ENCODE peak calls at places on chromosomes 11 and 22, in six cellular contexts. One of them, this sample, is unnamed.
A peak's percentile ranks its signal among the peaks of the same experiment; 100 is the strongest.

GRCh38 chr11:30775123-30775522 is 189.0 kb upstream of the MPPED2 start:
- DNase-seq in A172: no peak
- DNase-seq in ELR: no peak
- DNase-seq in cardiac muscle cell: no peak
- DNase-seq in activated CD8-positive, alpha-beta memory T cell treated with anti-CD3 and anti-CD28 coated beads for 48 hours: no peak
- DNase-seq in fibroblast of lung: no peak
- DNase-seq in this sample: no peak

GRCh38 chr22:38345782-38346181 is 28.5 kb upstream of the CSNK1E start:
- DNase-seq in ELR: no peak
- DNase-seq in fibroblast of lung: no peak
- DNase-seq in cardiac muscle cell: no peak
- DNase-seq in A172: no peak
- DNase-seq in activated CD8-positive, alpha-beta memory T cell treated with anti-CD3 and anti-CD28 coated beads for 48 hours: no peak
- DNase-seq in this sample: no peak

GRCh38 chr11:44531116-44531504 is 34.4 kb upstream of the CD82 start:
- DNase-seq in cardiac muscle cell: no peak
- DNase-seq in ELR: no peak
- DNase-seq in activated CD8-positive, alpha-beta memory T cell treated with anti-CD3 and anti-CD28 coated beads for 48 hours: no peak
- DNase-seq in A172: no peak
- DNase-seq in fibroblast of lung: no peak
- DNase-seq in this sample: no peak

GRCh38 chr11:2523821-2524391 is 79.1 kb downstream of the KCNQ1 start:
- DNase-seq in cardiac muscle cell: no peak
- DNase-seq in activated CD8-positive, alpha-beta memory T cell treated with anti-CD3 and anti-CD28 coated beads for 48 hours: no peak
- DNase-seq in A172: no peak
- DNase-seq in fibroblast of lung: no peak
- DNase-seq in ELR: no peak
- DNase-seq in this sample: peak; percentile 13

GRCh38 chr22:31923166-31923565 is 21.2 kb upstream of the YWHAH start:
- DNase-seq in ELR: no peak
- DNase-seq in A172: no peak
- DNase-seq in activated CD8-positive, alpha-beta memory T cell treated with anti-CD3 and anti-CD28 coated beads for 48 hours: no peak
- DNase-seq in fibroblast of lung: no peak
- DNase-seq in cardiac muscle cell: peak; percentile 29
- DNase-seq in this sample: no peak

GRCh38 chr11:3178349-3178748 is 13.2 kb upstream of the OSBPL5 start:
- DNase-seq in ELR: no peak
- DNase-seq in activated CD8-positive, alpha-beta memory T cell treated with anti-CD3 and anti-CD28 coated beads for 48 hours: no peak
- DNase-seq in A172: no peak
- DNase-seq in cardiac muscle cell: peak; percentile 70
- DNase-seq in fibroblast of lung: no peak
- DNase-seq in this sample: no peak

GRCh38 chr11:27444801-27445215 is 27.8 kb downstream of the LGR4 start:
- DNase-seq in activated CD8-positive, alpha-beta memory T cell treated with anti-CD3 and anti-CD28 coated beads for 48 hours: no peak
- DNase-seq in A172: no peak
- DNase-seq in ELR: no peak
- DNase-seq in cardiac muscle cell: no peak
- DNase-seq in fibroblast of lung: no peak
- DNase-seq in this sample: no peak

GRCh38 chr22:21446827-21447690 is 20.1 kb upstream of the TMEM191C start:
- DNase-seq in fibroblast of lung: no peak
- DNase-seq in A172: no peak
- DNase-seq in ELR: no peak
- DNase-seq in activated CD8-positive, alpha-beta memory T cell treated with anti-CD3 and anti-CD28 coated beads for 48 hours: no peak
- DNase-seq in cardiac muscle cell: no peak
- DNase-seq in this sample: no peak

GRCh38 chr22:39748877-39749276 is 144.7 kb downstream of the ENTHD1 start:
- DNase-seq in ELR: peak; percentile 81
- DNase-seq in A172: peak; percentile 71
- DNase-seq in fibroblast of lung: peak; percentile 91
- DNase-seq in activated CD8-positive, alpha-beta memory T cell treated with anti-CD3 and anti-CD28 coated beads for 48 hours: no peak
- DNase-seq in cardiac muscle cell: peak; percentile 20
- DNase-seq in this sample: no peak

GRCh38 chr11:95877288-95877687 is 46.6 kb downstream of the MTMR2 start:
- DNase-seq in ELR: peak; percentile 98
- DNase-seq in cardiac muscle cell: peak; percentile 97
- DNase-seq in fibroblast of lung: peak; percentile 100
- DNase-seq in A172: peak; percentile 73
- DNase-seq in activated CD8-positive, alpha-beta memory T cell treated with anti-CD3 and anti-CD28 coated beads for 48 hours: no peak
- DNase-seq in this sample: no peak